ENCODE peak calls at places on chromosomes 1 and 21, in six cellular contexts. One of them, this sample, is unnamed.
A peak's percentile ranks its signal among the peaks of the same experiment; 100 is the strongest.

GRCh38 chr1:96772972-96773371 is 51.4 kb downstream of the PTBP2 start:
- DNase-seq in hepatocyte: no peak
- DNase-seq in HCT116: no peak
- DNase-seq in MM.1S: no peak
- DNase-seq in GM23338: peak; percentile 24
- DNase-seq in OCI-LY7: no peak
- DNase-seq in this sample: no peak

GRCh38 chr1:228185641-228185965 is 20.0 kb downstream of the IBA57 start:
- DNase-seq in OCI-LY7: no peak
- DNase-seq in HCT116: no peak
- DNase-seq in MM.1S: no peak
- DNase-seq in GM23338: no peak
- DNase-seq in hepatocyte: no peak
- DNase-seq in this sample: no peak

GRCh38 chr1:153401461-153401860 is 10.6 kb upstream of the S100A8 start:
- DNase-seq in MM.1S: no peak
- DNase-seq in GM23338: no peak
- DNase-seq in HCT116: no peak
- DNase-seq in hepatocyte: no peak
- DNase-seq in OCI-LY7: no peak
- DNase-seq in this sample: no peak

GRCh38 chr21:34545079-34545884 is 33.3 kb upstream of the KCNE1 start:
- DNase-seq in GM23338: peak; percentile 26
- DNase-seq in MM.1S: peak; percentile 81
- DNase-seq in OCI-LY7: peak; percentile 74
- DNase-seq in HCT116: peak; percentile 40
- DNase-seq in hepatocyte: peak; percentile 53
- DNase-seq in this sample: peak; percentile 71

GRCh38 chr1:10905841-10906655 is 106.4 kb upstream of the TARDBP start:
- DNase-seq in OCI-LY7: no peak
- DNase-seq in MM.1S: no peak
- DNase-seq in HCT116: no peak
- DNase-seq in GM23338: no peak
- DNase-seq in hepatocyte: no peak
- DNase-seq in this sample: no peak

GRCh38 chr21:26007911-26008579 is 162.5 kb downstream of the APP start:
- DNase-seq in hepatocyte: no peak
- DNase-seq in MM.1S: no peak
- DNase-seq in HCT116: no peak
- DNase-seq in OCI-LY7: no peak
- DNase-seq in GM23338: no peak
- DNase-seq in this sample: peak; percentile 62

GRCh38 chr1:182885591-182885990 is 46.4 kb downstream of the DHX9 start:
- DNase-seq in MM.1S: no peak
- DNase-seq in OCI-LY7: no peak
- DNase-seq in hepatocyte: no peak
- DNase-seq in HCT116: no peak
- DNase-seq in GM23338: no peak
- DNase-seq in this sample: no peak

GRCh38 chr1:9889411-9889810 is 20.7 kb downstream of the CTNNBIP1 start:
- DNase-seq in OCI-LY7: peak; percentile 58
- DNase-seq in hepatocyte: no peak
- DNase-seq in MM.1S: no peak
- DNase-seq in HCT116: no peak
- DNase-seq in GM23338: no peak
- DNase-seq in this sample: no peak

GRCh38 chr1:41773144-41773571 is 145.6 kb downstream of the HIVEP3 start:
- DNase-seq in HCT116: no peak
- DNase-seq in GM23338: no peak
- DNase-seq in hepatocyte: no peak
- DNase-seq in OCI-LY7: no peak
- DNase-seq in MM.1S: no peak
- DNase-seq in this sample: peak; percentile 91

GRCh38 chr1:150005606-150006005 is 4.9 kb downstream of the OTUD7B start:
- DNase-seq in MM.1S: no peak
- DNase-seq in hepatocyte: no peak
- DNase-seq in HCT116: no peak
- DNase-seq in GM23338: no peak
- DNase-seq in OCI-LY7: no peak
- DNase-seq in this sample: no peak

GRCh38 chr21:15731243-15731613 is 1.4 kb downstream of the USP25 start:
- DNase-seq in hepatocyte: no peak
- DNase-seq in GM23338: no peak
- DNase-seq in HCT116: no peak
- DNase-seq in MM.1S: no peak
- DNase-seq in OCI-LY7: peak; percentile 13
- DNase-seq in this sample: peak; percentile 32

GRCh38 chr1:25117233-25117823 is 115.0 kb downstream of the SYF2 start:
- DNase-seq in HCT116: peak; percentile 48
- DNase-seq in hepatocyte: peak; percentile 40
- DNase-seq in GM23338: peak; percentile 84
- DNase-seq in OCI-LY7: peak; percentile 70
- DNase-seq in MM.1S: peak; percentile 45
- DNase-seq in this sample: no peak

GRCh38 chr1:58888776-58889341 is 105.0 kb upstream of the JUN start:
- DNase-seq in hepatocyte: no peak
- DNase-seq in GM23338: no peak
- DNase-seq in HCT116: no peak
- DNase-seq in MM.1S: no peak
- DNase-seq in OCI-LY7: no peak
- DNase-seq in this sample: peak; percentile 50

GRCh38 chr1:98001764-98002163 is 80.9 kb upstream of the DPYD start:
- DNase-seq in hepatocyte: no peak
- DNase-seq in HCT116: no peak
- DNase-seq in MM.1S: no peak
- DNase-seq in GM23338: peak; percentile 6
- DNase-seq in OCI-LY7: no peak
- DNase-seq in this sample: peak; percentile 54

GRCh38 chr1:18279713-18280074 is 172.1 kb downstream of the IGSF21 start:
- DNase-seq in MM.1S: no peak
- DNase-seq in HCT116: no peak
- DNase-seq in OCI-LY7: no peak
- DNase-seq in hepatocyte: no peak
- DNase-seq in GM23338: no peak
- DNase-seq in this sample: no peak

GRCh38 chr1:238438296-238439275 is 547.9 kb upstream of the ZP4 start:
- DNase-seq in MM.1S: no peak
- DNase-seq in OCI-LY7: no peak
- DNase-seq in hepatocyte: no peak
- DNase-seq in HCT116: no peak
- DNase-seq in GM23338: no peak
- DNase-seq in this sample: no peak

GRCh38 chr1:145751491-145752021 is 32.3 kb downstream of the CD160 start:
- DNase-seq in GM23338: no peak
- DNase-seq in HCT116: no peak
- DNase-seq in MM.1S: no peak
- DNase-seq in hepatocyte: peak; percentile 16
- DNase-seq in OCI-LY7: no peak
- DNase-seq in this sample: peak; percentile 98

GRCh38 chr1:17046043-17046657 is 7.7 kb downstream of the SDHB start:
- DNase-seq in hepatocyte: peak; percentile 72
- DNase-seq in HCT116: peak; percentile 49
- DNase-seq in GM23338: peak; percentile 83
- DNase-seq in OCI-LY7: peak; percentile 64
- DNase-seq in MM.1S: peak; percentile 47
- DNase-seq in this sample: peak; percentile 86

GRCh38 chr1:27428316-27429028 is 36.0 kb downstream of the GPR3 start:
- DNase-seq in OCI-LY7: no peak
- DNase-seq in HCT116: no peak
- DNase-seq in MM.1S: no peak
- DNase-seq in GM23338: peak; percentile 51
- DNase-seq in hepatocyte: peak; percentile 28
- DNase-seq in this sample: no peak

GRCh38 chr1:27430903-27431653 is 38.7 kb downstream of the GPR3 start:
- DNase-seq in HCT116: no peak
- DNase-seq in OCI-LY7: peak; percentile 69
- DNase-seq in MM.1S: peak; percentile 53
- DNase-seq in GM23338: no peak
- DNase-seq in hepatocyte: no peak
- DNase-seq in this sample: peak; percentile 46

GRCh38 chr1:27427329-27427728 is 34.9 kb downstream of the GPR3 start:
- DNase-seq in HCT116: no peak
- DNase-seq in OCI-LY7: peak; percentile 76
- DNase-seq in hepatocyte: no peak
- DNase-seq in MM.1S: no peak
- DNase-seq in GM23338: no peak
- DNase-seq in this sample: no peak

GRCh38 chr1:27427836-27428315 is 35.5 kb downstream of the GPR3 start:
- DNase-seq in GM23338: no peak
- DNase-seq in hepatocyte: no peak
- DNase-seq in HCT116: no peak
- DNase-seq in MM.1S: no peak
- DNase-seq in OCI-LY7: no peak
- DNase-seq in this sample: no peak

DNA sequence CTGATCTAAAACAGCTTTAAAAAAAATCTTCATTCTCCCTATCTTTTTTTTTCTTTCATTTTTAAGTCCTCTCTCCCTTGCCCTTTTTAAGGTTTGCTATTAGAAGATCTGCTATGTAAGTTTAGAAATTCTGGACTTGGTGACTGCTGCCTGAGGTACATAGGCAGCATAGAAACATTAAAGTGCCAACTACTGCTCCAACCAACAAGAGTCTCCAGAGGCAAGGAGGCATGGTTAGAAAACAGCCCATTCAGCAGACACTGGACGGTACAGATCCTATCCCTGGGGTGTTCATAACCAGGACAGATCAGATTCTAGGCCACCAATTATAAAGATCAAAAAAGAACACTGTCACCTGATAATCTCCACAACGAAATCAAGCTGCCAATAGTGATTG is 36.6 kb downstream of the GPR3 start:
- DNase-seq in HCT116: no peak
- DNase-seq in GM23338: no peak
- DNase-seq in OCI-LY7: no peak
- DNase-seq in MM.1S: no peak
- DNase-seq in hepatocyte: no peak
- DNase-seq in this sample: no peak
- H3K4me1 ChIP-seq in HCT116: no peaks in the 10 kb centered on the region
- H3K4me1 ChIP-seq in GM23338: peaks cover 41% of the 10 kb centered on the region
- H3K4me1 ChIP-seq in OCI-LY7: peaks cover 81% of the 10 kb centered on the region
- H3K4me1 ChIP-seq in MM.1S: peaks cover 31% of the 10 kb centered on the region
- H3K4me1 ChIP-seq in hepatocyte: peaks cover 38% of the 10 kb centered on the region
- H3K4me1 ChIP-seq in this sample: peaks cover 36% of the 10 kb centered on the region

GRCh38 chr1:6523566-6523965 is 30.7 kb downstream of the NOL9 start:
- DNase-seq in GM23338: peak; percentile 93
- DNase-seq in HCT116: peak; percentile 41
- DNase-seq in MM.1S: peak; percentile 13
- DNase-seq in hepatocyte: peak; percentile 55
- DNase-seq in OCI-LY7: peak; percentile 34
- DNase-seq in this sample: peak; percentile 54

GRCh38 chr1:6517435-6517851 is 26.0 kb upstream of the PLEKHG5 start:
- DNase-seq in GM23338: no peak
- DNase-seq in hepatocyte: no peak
- DNase-seq in HCT116: no peak
- DNase-seq in MM.1S: no peak
- DNase-seq in OCI-LY7: no peak
- DNase-seq in this sample: peak; percentile 51

GRCh38 chr1:6521502-6521901 is 30.0 kb upstream of the PLEKHG5 start:
- DNase-seq in hepatocyte: no peak
- DNase-seq in MM.1S: no peak
- DNase-seq in GM23338: no peak
- DNase-seq in OCI-LY7: no peak
- DNase-seq in HCT116: no peak
- DNase-seq in this sample: peak; percentile 59

GRCh38 chr1:6519491-6519934 is 28.0 kb upstream of the PLEKHG5 start:
- DNase-seq in GM23338: no peak
- DNase-seq in hepatocyte: no peak
- DNase-seq in HCT116: no peak
- DNase-seq in OCI-LY7: no peak
- DNase-seq in MM.1S: no peak
- DNase-seq in this sample: peak; percentile 39

GRCh38 chr1:6519935-6520621 is 28.6 kb upstream of the PLEKHG5 start:
- DNase-seq in HCT116: no peak
- DNase-seq in OCI-LY7: no peak
- DNase-seq in hepatocyte: peak; percentile 78
- DNase-seq in MM.1S: no peak
- DNase-seq in GM23338: peak; percentile 96
- DNase-seq in this sample: peak; percentile 91
- TF ChIP-seq EZH2phosphoT487 in HCT116: no peak
- TF ChIP-seq EZH2phosphoT487 in OCI-LY7: no peak
- TF ChIP-seq EZH2phosphoT487 in hepatocyte: no peak
- TF ChIP-seq EZH2phosphoT487 in MM.1S: no peak
- TF ChIP-seq EZH2phosphoT487 in GM23338: no peak
- TF ChIP-seq EZH2phosphoT487 in this sample: no peak

GRCh38 chr21:41350436-41351155 is 11.2 kb upstream of the MX2 start:
- DNase-seq in MM.1S: no peak
- DNase-seq in OCI-LY7: no peak
- DNase-seq in HCT116: no peak
- DNase-seq in hepatocyte: no peak
- DNase-seq in GM23338: no peak
- DNase-seq in this sample: no peak
- H3K4me1 ChIP-seq in MM.1S: peaks cover 6% of the 10 kb centered on the region
- H3K4me1 ChIP-seq in OCI-LY7: no peaks in the 10 kb centered on the region
- H3K4me1 ChIP-seq in HCT116: no peaks in the 10 kb centered on the region
- H3K4me1 ChIP-seq in hepatocyte: no peaks in the 10 kb centered on the region
- H3K4me1 ChIP-seq in GM23338: no peaks in the 10 kb centered on the region
- H3K4me1 ChIP-seq in this sample: no peaks in the 10 kb centered on the region

DNA sequence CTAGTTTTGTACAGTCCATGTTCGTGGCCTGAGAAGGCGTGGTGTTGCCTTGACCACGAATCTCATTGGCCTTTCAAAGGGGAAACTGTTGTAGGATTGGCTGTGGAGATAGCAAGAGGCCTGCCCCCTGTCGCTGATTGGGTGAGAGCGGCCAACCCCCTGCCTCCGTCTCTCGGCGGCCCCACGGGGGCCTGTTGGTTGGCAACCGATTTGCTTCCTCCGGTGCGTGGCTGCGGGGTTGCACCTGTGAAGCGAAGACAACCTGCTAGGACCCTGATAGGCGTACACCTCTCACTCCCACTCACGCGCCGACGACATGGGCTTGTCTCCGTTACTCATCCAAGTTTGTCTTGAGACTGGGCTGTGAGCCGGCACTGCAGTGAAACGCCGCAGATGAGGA is at the start of gene UBE2U:
- DNase-seq in HCT116: no peak
- DNase-seq in GM23338: peak; percentile 23
- DNase-seq in MM.1S: no peak
- DNase-seq in OCI-LY7: no peak
- DNase-seq in hepatocyte: no peak
- DNase-seq in this sample: no peak
- TF ChIP-seq EZH2phosphoT487 in HCT116: no peak
- TF ChIP-seq EZH2phosphoT487 in GM23338: no peak
- TF ChIP-seq EZH2phosphoT487 in MM.1S: no peak
- TF ChIP-seq EZH2phosphoT487 in OCI-LY7: no peak
- TF ChIP-seq EZH2phosphoT487 in hepatocyte: no peak
- TF ChIP-seq EZH2phosphoT487 in this sample: no peak

This sample was measured in GM23248.